ENCODE peak calls at places on chromosome 7, in four cellular contexts. One of them, this sample, is unnamed. For H3K4me1, the result is how much of the 10 kb centered on the place peaks cover.

GRCh38 chr7:95596183-95597135 is at the start of gene PDK4:
- DNase-seq in naive thymus-derived CD4-positive, alpha-beta T cell: no peak
- DNase-seq in breast epithelium: peak
- DNase-seq in CD8-positive, alpha-beta T cell: no peak
- DNase-seq in this sample: peak

GRCh38 chr7:30446266-30446665 is 32.3 kb downstream of the NOD1 start:
- DNase-seq in breast epithelium: no peak
- DNase-seq in CD8-positive, alpha-beta T cell: no peak
- DNase-seq in naive thymus-derived CD4-positive, alpha-beta T cell: no peak
- DNase-seq in this sample: no peak

GRCh38 chr7:114939484-114940097 is 17.7 kb downstream of the MDFIC start:
- DNase-seq in CD8-positive, alpha-beta T cell: peak
- DNase-seq in naive thymus-derived CD4-positive, alpha-beta T cell: no peak
- DNase-seq in breast epithelium: no peak
- DNase-seq in this sample: no peak

GRCh38 chr7:34087892-34088891 is 182.9 kb downstream of the BMPER start:
- DNase-seq in CD8-positive, alpha-beta T cell: no peak
- DNase-seq in naive thymus-derived CD4-positive, alpha-beta T cell: no peak
- DNase-seq in breast epithelium: no peak
- DNase-seq in this sample: no peak

GRCh38 chr7:151017953-151018420 is 6.3 kb downstream of the ATG9B start:
- DNase-seq in breast epithelium: peak
- DNase-seq in CD8-positive, alpha-beta T cell: peak
- DNase-seq in naive thymus-derived CD4-positive, alpha-beta T cell: peak
- DNase-seq in this sample: no peak

GRCh38 chr7:41870017-41870416 is 167.1 kb upstream of the INHBA start:
- DNase-seq in CD8-positive, alpha-beta T cell: no peak
- DNase-seq in breast epithelium: no peak
- DNase-seq in naive thymus-derived CD4-positive, alpha-beta T cell: no peak
- DNase-seq in this sample: no peak

GRCh38 chr7:4962872-4963775 is 4.1 kb upstream of the MMD2 start:
- DNase-seq in breast epithelium: no peak
- DNase-seq in CD8-positive, alpha-beta T cell: no peak
- DNase-seq in naive thymus-derived CD4-positive, alpha-beta T cell: no peak
- DNase-seq in this sample: no peak

GRCh38 chr7:31982962-31983361 is 87.2 kb downstream of the PDE1C start:
- DNase-seq in breast epithelium: no peak
- DNase-seq in CD8-positive, alpha-beta T cell: no peak
- DNase-seq in naive thymus-derived CD4-positive, alpha-beta T cell: no peak
- DNase-seq in this sample: no peak

GRCh38 chr7:44232900-44233715 is 32.3 kb downstream of the YKT6 start:
- DNase-seq in naive thymus-derived CD4-positive, alpha-beta T cell: no peak
- DNase-seq in CD8-positive, alpha-beta T cell: no peak
- DNase-seq in breast epithelium: no peak
- DNase-seq in this sample: no peak

GRCh38 chr7:17071866-17072265 is 190.1 kb upstream of the AGR3 start:
- DNase-seq in breast epithelium: no peak
- DNase-seq in naive thymus-derived CD4-positive, alpha-beta T cell: no peak
- DNase-seq in CD8-positive, alpha-beta T cell: no peak
- DNase-seq in this sample: no peak

GRCh38 chr7:30238721-30239441 is 45.5 kb upstream of the ZNRF2 start:
- DNase-seq in CD8-positive, alpha-beta T cell: no peak
- DNase-seq in breast epithelium: peak
- DNase-seq in naive thymus-derived CD4-positive, alpha-beta T cell: no peak
- DNase-seq in this sample: no peak

GRCh38 chr7:151851160-151851751 is 25.7 kb downstream of the PRKAG2 start:
- DNase-seq in breast epithelium: no peak
- DNase-seq in naive thymus-derived CD4-positive, alpha-beta T cell: no peak
- DNase-seq in CD8-positive, alpha-beta T cell: no peak
- DNase-seq in this sample: no peak

GRCh38 chr7:72925546-72926120 is 738 bp downstream of the POM121 start:
- DNase-seq in CD8-positive, alpha-beta T cell: no peak
- DNase-seq in naive thymus-derived CD4-positive, alpha-beta T cell: no peak
- DNase-seq in breast epithelium: no peak
- DNase-seq in this sample: no peak

GRCh38 chr7:123844712-123845219 is at the start of gene HYAL4:
- DNase-seq in naive thymus-derived CD4-positive, alpha-beta T cell: no peak
- DNase-seq in CD8-positive, alpha-beta T cell: no peak
- DNase-seq in breast epithelium: no peak
- DNase-seq in this sample: no peak

GRCh38 chr7:123849855-123850254 is 4.9 kb downstream of the HYAL4 start:
- DNase-seq in naive thymus-derived CD4-positive, alpha-beta T cell: no peak
- DNase-seq in breast epithelium: no peak
- DNase-seq in CD8-positive, alpha-beta T cell: no peak
- DNase-seq in this sample: no peak

GRCh38 chr7:123847868-123848267 is 2.9 kb downstream of the HYAL4 start:
- DNase-seq in naive thymus-derived CD4-positive, alpha-beta T cell: no peak
- DNase-seq in breast epithelium: no peak
- DNase-seq in CD8-positive, alpha-beta T cell: no peak
- DNase-seq in this sample: no peak

GRCh38 chr7:123846217-123846891 is 1.4 kb downstream of the HYAL4 start:
- DNase-seq in naive thymus-derived CD4-positive, alpha-beta T cell: no peak
- DNase-seq in CD8-positive, alpha-beta T cell: no peak
- DNase-seq in breast epithelium: no peak
- DNase-seq in this sample: no peak

GRCh38 chr7:123845823-123846216 is 851 bp downstream of the HYAL4 start:
- DNase-seq in naive thymus-derived CD4-positive, alpha-beta T cell: no peak
- DNase-seq in breast epithelium: no peak
- DNase-seq in CD8-positive, alpha-beta T cell: no peak
- DNase-seq in this sample: no peak
- H3K27ac ChIP-seq in naive thymus-derived CD4-positive, alpha-beta T cell: no peak
- H3K27ac ChIP-seq in breast epithelium: peak
- H3K27ac ChIP-seq in CD8-positive, alpha-beta T cell: no peak
- H3K27ac ChIP-seq in this sample: no peak

GRCh38 chr7:833601-834258 is 1.5 kb downstream of the SUN1 start:
- DNase-seq in breast epithelium: no peak
- DNase-seq in CD8-positive, alpha-beta T cell: no peak
- DNase-seq in naive thymus-derived CD4-positive, alpha-beta T cell: no peak
- DNase-seq in this sample: no peak

GRCh38 chr7:834277-834676 is 2.0 kb downstream of the SUN1 start:
- DNase-seq in CD8-positive, alpha-beta T cell: no peak
- DNase-seq in breast epithelium: no peak
- DNase-seq in naive thymus-derived CD4-positive, alpha-beta T cell: no peak
- DNase-seq in this sample: no peak

GRCh38 chr7:831596-832291 is 532 bp upstream of the SUN1 start:
- DNase-seq in CD8-positive, alpha-beta T cell: no peak
- DNase-seq in naive thymus-derived CD4-positive, alpha-beta T cell: no peak
- DNase-seq in breast epithelium: no peak
- DNase-seq in this sample: no peak

GRCh38 chr7:832292-832967 is at the start of gene SUN1:
- DNase-seq in breast epithelium: no peak
- DNase-seq in naive thymus-derived CD4-positive, alpha-beta T cell: peak
- DNase-seq in CD8-positive, alpha-beta T cell: peak
- DNase-seq in this sample: no peak

GRCh38 chr7:832968-833424 is 720 bp downstream of the SUN1 start:
- DNase-seq in breast epithelium: no peak
- DNase-seq in CD8-positive, alpha-beta T cell: no peak
- DNase-seq in naive thymus-derived CD4-positive, alpha-beta T cell: no peak
- DNase-seq in this sample: no peak
- H3K4me1 ChIP-seq in breast epithelium: under half
- H3K4me1 ChIP-seq in CD8-positive, alpha-beta T cell: under half
- H3K4me1 ChIP-seq in naive thymus-derived CD4-positive, alpha-beta T cell: under half
- H3K4me1 ChIP-seq in this sample: under half

GRCh38 chr7:49389866-49390265 is 383.6 kb upstream of the VWC2 start:
- DNase-seq in breast epithelium: no peak
- DNase-seq in CD8-positive, alpha-beta T cell: no peak
- DNase-seq in naive thymus-derived CD4-positive, alpha-beta T cell: no peak
- DNase-seq in this sample: no peak
- H3K4me3 ChIP-seq in breast epithelium: no peak
- H3K4me3 ChIP-seq in CD8-positive, alpha-beta T cell: no peak
- H3K4me3 ChIP-seq in naive thymus-derived CD4-positive, alpha-beta T cell: no peak
- H3K4me3 ChIP-seq in this sample: no peak

GRCh38 chr7:122883049-122883670 is 3.1 kb downstream of the CADPS2 start:
- DNase-seq in CD8-positive, alpha-beta T cell: no peak
- DNase-seq in naive thymus-derived CD4-positive, alpha-beta T cell: no peak
- DNase-seq in breast epithelium: no peak
- DNase-seq in this sample: no peak
- H3K27ac ChIP-seq in CD8-positive, alpha-beta T cell: no peak
- H3K27ac ChIP-seq in naive thymus-derived CD4-positive, alpha-beta T cell: no peak
- H3K27ac ChIP-seq in breast epithelium: no peak
- H3K27ac ChIP-seq in this sample: no peak

GRCh38 chr7:156617215-156617614 is 23.4 kb upstream of the RNF32 start:
- DNase-seq in CD8-positive, alpha-beta T cell: no peak
- DNase-seq in breast epithelium: no peak
- DNase-seq in naive thymus-derived CD4-positive, alpha-beta T cell: no peak
- DNase-seq in this sample: no peak
- H3K4me1 ChIP-seq in CD8-positive, alpha-beta T cell: under half
- H3K4me1 ChIP-seq in breast epithelium: under half
- H3K4me1 ChIP-seq in naive thymus-derived CD4-positive, alpha-beta T cell: under half
- H3K4me1 ChIP-seq in this sample: under half

DNA sequence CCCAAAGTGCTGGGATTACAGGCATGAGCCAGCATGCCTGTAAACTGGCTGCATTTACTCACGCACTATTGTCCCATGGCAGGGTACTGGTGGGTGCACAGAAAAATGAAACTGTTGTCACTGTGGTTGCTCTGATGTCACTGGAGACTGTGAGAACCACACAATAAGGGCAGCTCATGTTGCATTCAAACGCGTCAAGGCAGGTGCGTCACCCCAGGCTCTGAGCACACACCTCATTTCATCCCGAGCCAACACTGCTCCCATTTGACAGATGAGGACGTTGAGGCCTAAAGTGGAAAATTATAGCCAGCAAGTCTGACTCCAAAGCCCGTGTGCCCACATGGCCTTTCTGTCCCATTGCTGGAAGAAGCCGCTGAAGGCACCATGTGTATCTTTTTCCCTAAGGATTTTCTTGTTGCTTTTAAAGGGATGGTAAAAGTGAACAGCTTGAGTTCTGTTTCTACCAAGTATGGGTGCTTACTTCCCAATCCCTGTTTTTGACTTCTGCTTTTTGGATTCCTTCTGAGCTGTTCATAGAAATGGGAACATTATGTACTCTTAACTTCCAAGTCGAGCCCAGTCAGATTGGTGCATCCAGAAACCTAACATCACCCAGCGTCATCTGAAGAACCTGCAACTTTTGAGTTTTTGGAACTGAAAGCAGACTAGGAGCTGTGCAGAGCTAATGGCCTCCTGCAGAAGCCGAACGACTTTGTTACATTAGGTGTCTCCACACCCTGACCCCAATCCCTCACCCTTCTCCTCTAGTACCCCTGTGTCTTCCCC is 60.1 kb upstream of the CARD11 start:
- DNase-seq in naive thymus-derived CD4-positive, alpha-beta T cell: no peak
- DNase-seq in CD8-positive, alpha-beta T cell: no peak
- DNase-seq in breast epithelium: peak
- DNase-seq in this sample: no peak
- H3K4me3 ChIP-seq in naive thymus-derived CD4-positive, alpha-beta T cell: no peak
- H3K4me3 ChIP-seq in CD8-positive, alpha-beta T cell: no peak
- H3K4me3 ChIP-seq in breast epithelium: no peak
- H3K4me3 ChIP-seq in this sample: no peak

GRCh38 chr7:124765401-124766352 is at the start of gene GPR37:
- DNase-seq in naive thymus-derived CD4-positive, alpha-beta T cell: peak
- DNase-seq in breast epithelium: peak
- DNase-seq in CD8-positive, alpha-beta T cell: no peak
- DNase-seq in this sample: peak

GRCh38 chr7:124768525-124768924 is 2.9 kb upstream of the GPR37 start:
- DNase-seq in breast epithelium: no peak
- DNase-seq in CD8-positive, alpha-beta T cell: no peak
- DNase-seq in naive thymus-derived CD4-positive, alpha-beta T cell: no peak
- DNase-seq in this sample: no peak

GRCh38 chr7:124762611-124763143 is 2.9 kb downstream of the GPR37 start:
- DNase-seq in naive thymus-derived CD4-positive, alpha-beta T cell: no peak
- DNase-seq in CD8-positive, alpha-beta T cell: no peak
- DNase-seq in breast epithelium: no peak
- DNase-seq in this sample: no peak

GRCh38 chr7:124764071-124764846 is 1.3 kb downstream of the GPR37 start:
- DNase-seq in CD8-positive, alpha-beta T cell: no peak
- DNase-seq in breast epithelium: no peak
- DNase-seq in naive thymus-derived CD4-positive, alpha-beta T cell: no peak
- DNase-seq in this sample: no peak

GRCh38 chr7:124764847-124765400 is 668 bp downstream of the GPR37 start:
- DNase-seq in breast epithelium: peak
- DNase-seq in CD8-positive, alpha-beta T cell: no peak
- DNase-seq in naive thymus-derived CD4-positive, alpha-beta T cell: peak
- DNase-seq in this sample: no peak
- H3K27ac ChIP-seq in breast epithelium: peak
- H3K27ac ChIP-seq in CD8-positive, alpha-beta T cell: no peak
- H3K27ac ChIP-seq in naive thymus-derived CD4-positive, alpha-beta T cell: no peak
- H3K27ac ChIP-seq in this sample: peak

GRCh38 chr7:37067961-37068536 is 343.8 kb upstream of the AOAH start:
- DNase-seq in breast epithelium: no peak
- DNase-seq in naive thymus-derived CD4-positive, alpha-beta T cell: no peak
- DNase-seq in CD8-positive, alpha-beta T cell: no peak
- DNase-seq in this sample: no peak

GRCh38 chr7:37065779-37066271 is 341.5 kb upstream of the AOAH start:
- DNase-seq in naive thymus-derived CD4-positive, alpha-beta T cell: no peak
- DNase-seq in breast epithelium: no peak
- DNase-seq in CD8-positive, alpha-beta T cell: no peak
- DNase-seq in this sample: no peak

GRCh38 chr7:37062019-37062418 is 337.7 kb upstream of the AOAH start:
- DNase-seq in CD8-positive, alpha-beta T cell: no peak
- DNase-seq in breast epithelium: no peak
- DNase-seq in naive thymus-derived CD4-positive, alpha-beta T cell: no peak
- DNase-seq in this sample: no peak

GRCh38 chr7:37062460-37062859 is 338.2 kb upstream of the AOAH start:
- DNase-seq in naive thymus-derived CD4-positive, alpha-beta T cell: no peak
- DNase-seq in CD8-positive, alpha-beta T cell: no peak
- DNase-seq in breast epithelium: no peak
- DNase-seq in this sample: no peak
- H3K4me1 ChIP-seq in naive thymus-derived CD4-positive, alpha-beta T cell: under half
- H3K4me1 ChIP-seq in CD8-positive, alpha-beta T cell: under half
- H3K4me1 ChIP-seq in breast epithelium: under half
- H3K4me1 ChIP-seq in this sample: under half

GRCh38 chr7:1043552-1044188 is 676 bp upstream of the GPR146 start:
- DNase-seq in breast epithelium: no peak
- DNase-seq in CD8-positive, alpha-beta T cell: no peak
- DNase-seq in naive thymus-derived CD4-positive, alpha-beta T cell: no peak
- DNase-seq in this sample: no peak
- H3K4me3 ChIP-seq in breast epithelium: peak
- H3K4me3 ChIP-seq in CD8-positive, alpha-beta T cell: peak
- H3K4me3 ChIP-seq in naive thymus-derived CD4-positive, alpha-beta T cell: peak
- H3K4me3 ChIP-seq in this sample: peak

DNA sequence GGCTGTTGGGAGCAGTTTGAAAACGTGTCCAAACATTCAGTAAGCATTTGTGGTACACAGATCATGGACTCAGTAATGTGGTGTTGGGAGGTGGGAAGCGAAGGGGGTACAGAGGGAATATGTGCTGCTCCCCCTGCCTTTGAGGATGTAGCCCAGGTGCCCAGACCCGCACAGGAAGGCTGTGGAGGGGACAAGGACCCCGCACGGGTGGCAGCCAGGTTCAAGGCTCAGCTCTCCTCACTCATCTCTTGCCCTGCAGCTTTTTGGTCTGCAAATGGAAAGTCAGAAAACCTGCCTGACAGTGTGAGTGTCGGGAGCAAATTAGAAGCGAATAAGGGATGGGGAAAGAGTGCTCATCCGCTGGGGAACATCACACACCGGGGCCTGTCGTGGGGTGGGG is 27.3 kb upstream of the EN2 start:
- DNase-seq in breast epithelium: no peak
- DNase-seq in CD8-positive, alpha-beta T cell: no peak
- DNase-seq in naive thymus-derived CD4-positive, alpha-beta T cell: no peak
- DNase-seq in this sample: no peak
- H3K27ac ChIP-seq in breast epithelium: no peak
- H3K27ac ChIP-seq in CD8-positive, alpha-beta T cell: no peak
- H3K27ac ChIP-seq in naive thymus-derived CD4-positive, alpha-beta T cell: no peak
- H3K27ac ChIP-seq in this sample: no peak

This sample was measured in esophagus squamous epithelium.